ENCODE peak calls at places on chromosome 18, in nine cellular contexts. One of them, this sample, is unnamed.
A peak's percentile ranks its signal among the peaks of the same experiment; 100 is the strongest.

GRCh38 chr18:58785171-58785805 is 79.4 kb upstream of the ZNF532 start:
- DNase-seq in hepatocyte: peak; percentile 80
- DNase-seq in AG10803: peak; percentile 87
- DNase-seq in HFFc6: peak; percentile 91
- DNase-seq in adrenal gland: no peak
- DNase-seq in left ventricle myocardium inferior: no peak
- DNase-seq in CD4-positive, alpha-beta T cell: no peak
- DNase-seq in tibial artery: no peak
- DNase-seq in fibroblast of pulmonary artery: peak; percentile 79
- DNase-seq in this sample: no peak

GRCh38 chr18:55500316-55501086 is 87.5 kb downstream of the TCF4 start:
- DNase-seq in hepatocyte: no peak
- DNase-seq in AG10803: peak; percentile 90
- DNase-seq in HFFc6: peak; percentile 88
- DNase-seq in adrenal gland: no peak
- DNase-seq in left ventricle myocardium inferior: no peak
- DNase-seq in CD4-positive, alpha-beta T cell: no peak
- DNase-seq in tibial artery: no peak
- DNase-seq in fibroblast of pulmonary artery: peak; percentile 78
- DNase-seq in this sample: no peak

GRCh38 chr18:34352385-34353163 is 127.9 kb upstream of the NOL4 start:
- DNase-seq in hepatocyte: peak; percentile 16
- DNase-seq in AG10803: no peak
- DNase-seq in HFFc6: no peak
- DNase-seq in adrenal gland: no peak
- DNase-seq in left ventricle myocardium inferior: no peak
- DNase-seq in CD4-positive, alpha-beta T cell: no peak
- DNase-seq in tibial artery: no peak
- DNase-seq in fibroblast of pulmonary artery: peak; percentile 1
- DNase-seq in this sample: no peak

GRCh38 chr18:13366541-13366940 is 148.0 kb downstream of the LDLRAD4 start:
- DNase-seq in hepatocyte: peak; percentile 2
- DNase-seq in AG10803: no peak
- DNase-seq in HFFc6: no peak
- DNase-seq in adrenal gland: peak; percentile 34
- DNase-seq in left ventricle myocardium inferior: no peak
- DNase-seq in CD4-positive, alpha-beta T cell: no peak
- DNase-seq in tibial artery: no peak
- DNase-seq in fibroblast of pulmonary artery: no peak
- DNase-seq in this sample: no peak

GRCh38 chr18:58578321-58578720 is 50.6 kb downstream of the ALPK2 start:
- DNase-seq in hepatocyte: no peak
- DNase-seq in AG10803: peak; percentile 42
- DNase-seq in HFFc6: no peak
- DNase-seq in adrenal gland: no peak
- DNase-seq in left ventricle myocardium inferior: no peak
- DNase-seq in CD4-positive, alpha-beta T cell: no peak
- DNase-seq in tibial artery: no peak
- DNase-seq in fibroblast of pulmonary artery: no peak
- DNase-seq in this sample: no peak

GRCh38 chr18:51350081-51350480 is 152.6 kb upstream of the MEX3C start:
- DNase-seq in hepatocyte: no peak
- DNase-seq in AG10803: no peak
- DNase-seq in HFFc6: no peak
- DNase-seq in adrenal gland: no peak
- DNase-seq in left ventricle myocardium inferior: no peak
- DNase-seq in CD4-positive, alpha-beta T cell: no peak
- DNase-seq in tibial artery: no peak
- DNase-seq in fibroblast of pulmonary artery: no peak
- DNase-seq in this sample: no peak

GRCh38 chr18:2325308-2325849 is 245.9 kb downstream of the METTL4 start:
- DNase-seq in hepatocyte: peak; percentile 54
- DNase-seq in AG10803: no peak
- DNase-seq in HFFc6: peak; percentile 10
- DNase-seq in adrenal gland: no peak
- DNase-seq in left ventricle myocardium inferior: no peak
- DNase-seq in CD4-positive, alpha-beta T cell: no peak
- DNase-seq in tibial artery: no peak
- DNase-seq in fibroblast of pulmonary artery: peak; percentile 91
- DNase-seq in this sample: no peak

GRCh38 chr18:74895686-74896085 is 298.0 kb downstream of the ZNF407 start:
- DNase-seq in hepatocyte: no peak
- DNase-seq in AG10803: peak; percentile 9
- DNase-seq in HFFc6: no peak
- DNase-seq in adrenal gland: no peak
- DNase-seq in left ventricle myocardium inferior: no peak
- DNase-seq in CD4-positive, alpha-beta T cell: no peak
- DNase-seq in tibial artery: no peak
- DNase-seq in fibroblast of pulmonary artery: peak; percentile 35
- DNase-seq in this sample: no peak

GRCh38 chr18:47063070-47063469 is 27.6 kb upstream of the ELOA2 start:
- DNase-seq in hepatocyte: no peak
- DNase-seq in AG10803: no peak
- DNase-seq in HFFc6: no peak
- DNase-seq in adrenal gland: no peak
- DNase-seq in left ventricle myocardium inferior: no peak
- DNase-seq in CD4-positive, alpha-beta T cell: no peak
- DNase-seq in tibial artery: no peak
- DNase-seq in fibroblast of pulmonary artery: no peak
- DNase-seq in this sample: no peak

GRCh38 chr18:13608791-13609552 is 117.4 kb downstream of the FAM210A start:
- DNase-seq in hepatocyte: no peak
- DNase-seq in AG10803: no peak
- DNase-seq in HFFc6: no peak
- DNase-seq in adrenal gland: no peak
- DNase-seq in left ventricle myocardium inferior: no peak
- DNase-seq in CD4-positive, alpha-beta T cell: no peak
- DNase-seq in tibial artery: no peak
- DNase-seq in fibroblast of pulmonary artery: no peak
- DNase-seq in this sample: no peak

GRCh38 chr18:23619388-23619873 is 33.1 kb upstream of the NPC1 start:
- DNase-seq in hepatocyte: peak; percentile 64
- DNase-seq in AG10803: peak; percentile 23
- DNase-seq in HFFc6: no peak
- DNase-seq in adrenal gland: no peak
- DNase-seq in left ventricle myocardium inferior: peak; percentile 21
- DNase-seq in CD4-positive, alpha-beta T cell: no peak
- DNase-seq in tibial artery: no peak
- DNase-seq in fibroblast of pulmonary artery: no peak
- DNase-seq in this sample: peak; percentile 20

GRCh38 chr18:3525870-3526420 is 76.0 kb downstream of the TGIF1 start:
- DNase-seq in hepatocyte: no peak
- DNase-seq in AG10803: no peak
- DNase-seq in HFFc6: no peak
- DNase-seq in adrenal gland: no peak
- DNase-seq in left ventricle myocardium inferior: no peak
- DNase-seq in CD4-positive, alpha-beta T cell: no peak
- DNase-seq in tibial artery: no peak
- DNase-seq in fibroblast of pulmonary artery: no peak
- DNase-seq in this sample: peak; percentile 16

GRCh38 chr18:41681138-41681881 is 273.7 kb upstream of the PIK3C3 start:
- DNase-seq in hepatocyte: no peak
- DNase-seq in AG10803: no peak
- DNase-seq in HFFc6: no peak
- DNase-seq in adrenal gland: no peak
- DNase-seq in left ventricle myocardium inferior: no peak
- DNase-seq in CD4-positive, alpha-beta T cell: no peak
- DNase-seq in tibial artery: no peak
- DNase-seq in fibroblast of pulmonary artery: peak; percentile 28
- DNase-seq in this sample: no peak

GRCh38 chr18:135045-135444 is 23.3 kb upstream of the USP14 start:
- DNase-seq in hepatocyte: no peak
- DNase-seq in AG10803: no peak
- DNase-seq in HFFc6: no peak
- DNase-seq in adrenal gland: no peak
- DNase-seq in left ventricle myocardium inferior: no peak
- DNase-seq in CD4-positive, alpha-beta T cell: no peak
- DNase-seq in tibial artery: no peak
- DNase-seq in fibroblast of pulmonary artery: no peak
- DNase-seq in this sample: no peak

GRCh38 chr18:32893915-32894314 is 121.1 kb upstream of the KLHL14 start:
- DNase-seq in hepatocyte: no peak
- DNase-seq in AG10803: no peak
- DNase-seq in HFFc6: no peak
- DNase-seq in adrenal gland: no peak
- DNase-seq in left ventricle myocardium inferior: no peak
- DNase-seq in CD4-positive, alpha-beta T cell: no peak
- DNase-seq in tibial artery: no peak
- DNase-seq in fibroblast of pulmonary artery: no peak
- DNase-seq in this sample: no peak

GRCh38 chr18:75727479-75727878 is 300.0 kb upstream of the SMIM21 start:
- DNase-seq in hepatocyte: peak; percentile 35
- DNase-seq in AG10803: peak; percentile 21
- DNase-seq in HFFc6: no peak
- DNase-seq in adrenal gland: peak; percentile 63
- DNase-seq in left ventricle myocardium inferior: peak; percentile 36
- DNase-seq in CD4-positive, alpha-beta T cell: no peak
- DNase-seq in tibial artery: no peak
- DNase-seq in fibroblast of pulmonary artery: peak; percentile 29
- DNase-seq in this sample: no peak

DNA sequence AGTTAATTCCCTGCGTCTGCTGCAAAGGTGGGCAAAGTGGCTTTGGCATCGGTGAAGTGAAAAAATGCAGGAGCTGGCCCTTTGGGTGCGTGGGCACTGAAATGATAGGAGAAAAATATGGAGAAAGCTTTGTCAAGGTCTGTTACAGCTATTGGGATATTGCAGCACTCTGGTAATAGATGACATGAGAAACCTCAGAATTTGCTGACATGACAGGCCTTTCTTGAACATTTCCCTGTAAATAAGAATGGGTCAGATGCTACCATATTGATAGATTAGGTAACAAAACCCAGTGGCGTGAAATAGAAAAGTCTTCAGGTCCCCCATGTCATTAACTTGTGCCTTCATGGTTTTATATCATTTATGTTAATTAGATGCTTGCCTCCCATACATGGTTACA is 12.4 kb upstream of the DSG4 start:
- DNase-seq in hepatocyte: no peak
- DNase-seq in AG10803: no peak
- DNase-seq in HFFc6: no peak
- DNase-seq in adrenal gland: no peak
- DNase-seq in left ventricle myocardium inferior: no peak
- DNase-seq in CD4-positive, alpha-beta T cell: no peak
- DNase-seq in tibial artery: no peak
- DNase-seq in fibroblast of pulmonary artery: no peak
- DNase-seq in this sample: no peak
- TF ChIP-seq CTCF in hepatocyte: no peak
- TF ChIP-seq CTCF in AG10803: no peak
- TF ChIP-seq CTCF in HFFc6: no peak
- TF ChIP-seq CTCF in adrenal gland: no peak
- TF ChIP-seq CTCF in left ventricle myocardium inferior: no peak
- TF ChIP-seq CTCF in CD4-positive, alpha-beta T cell: no peak
- TF ChIP-seq CTCF in tibial artery: no peak
- TF ChIP-seq CTCF in fibroblast of pulmonary artery: no peak
- TF ChIP-seq CTCF in this sample: no peak

DNA sequence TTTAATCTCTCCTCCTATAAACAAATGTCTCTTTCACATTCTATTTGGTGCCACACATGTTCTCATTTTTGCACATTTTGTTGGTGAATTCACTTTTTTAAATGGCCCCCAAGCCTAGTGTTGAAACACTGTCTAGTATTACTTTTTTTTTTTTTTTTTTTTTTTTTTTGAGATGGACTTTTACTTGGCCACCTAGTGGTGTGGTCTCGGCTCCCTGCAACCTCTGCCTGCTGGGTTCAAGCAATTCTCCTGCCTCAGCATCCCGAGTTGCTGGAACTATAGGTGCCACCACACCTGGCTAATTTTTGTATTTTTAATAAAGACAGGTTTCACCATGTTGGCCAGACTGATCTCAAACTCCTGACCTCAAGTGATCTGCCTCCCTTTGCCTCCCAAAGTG is 273.8 kb upstream of the SLC14A2 start:
- DNase-seq in hepatocyte: no peak
- DNase-seq in AG10803: no peak
- DNase-seq in HFFc6: no peak
- DNase-seq in adrenal gland: no peak
- DNase-seq in left ventricle myocardium inferior: no peak
- DNase-seq in CD4-positive, alpha-beta T cell: no peak
- DNase-seq in tibial artery: no peak
- DNase-seq in fibroblast of pulmonary artery: no peak
- DNase-seq in this sample: no peak
- TF ChIP-seq CTCF in hepatocyte: no peak
- TF ChIP-seq CTCF in AG10803: no peak
- TF ChIP-seq CTCF in HFFc6: peak; percentile 54
- TF ChIP-seq CTCF in adrenal gland: no peak
- TF ChIP-seq CTCF in left ventricle myocardium inferior: no peak
- TF ChIP-seq CTCF in CD4-positive, alpha-beta T cell: no peak
- TF ChIP-seq CTCF in tibial artery: no peak
- TF ChIP-seq CTCF in fibroblast of pulmonary artery: no peak
- TF ChIP-seq CTCF in this sample: no peak

GRCh38 chr18:69469444-69469919 is 68.8 kb downstream of the DOK6 start:
- DNase-seq in hepatocyte: no peak
- DNase-seq in AG10803: no peak
- DNase-seq in HFFc6: no peak
- DNase-seq in adrenal gland: no peak
- DNase-seq in left ventricle myocardium inferior: no peak
- DNase-seq in CD4-positive, alpha-beta T cell: peak; percentile 9
- DNase-seq in tibial artery: no peak
- DNase-seq in fibroblast of pulmonary artery: no peak
- DNase-seq in this sample: no peak
- TF ChIP-seq CTCF in hepatocyte: peak; percentile 8
- TF ChIP-seq CTCF in AG10803: peak; percentile 14
- TF ChIP-seq CTCF in HFFc6: peak; percentile 26
- TF ChIP-seq CTCF in adrenal gland: peak; percentile 8
- TF ChIP-seq CTCF in left ventricle myocardium inferior: peak; percentile 23
- TF ChIP-seq CTCF in CD4-positive, alpha-beta T cell: peak; percentile 19
- TF ChIP-seq CTCF in tibial artery: no peak
- TF ChIP-seq CTCF in fibroblast of pulmonary artery: peak; percentile 11
- TF ChIP-seq CTCF in this sample: no peak

GRCh38 chr18:26864658-26865057 is 849 bp downstream of the AQP4 start:
- DNase-seq in hepatocyte: no peak
- DNase-seq in AG10803: no peak
- DNase-seq in HFFc6: no peak
- DNase-seq in adrenal gland: no peak
- DNase-seq in left ventricle myocardium inferior: no peak
- DNase-seq in CD4-positive, alpha-beta T cell: no peak
- DNase-seq in tibial artery: no peak
- DNase-seq in fibroblast of pulmonary artery: no peak
- DNase-seq in this sample: no peak

GRCh38 chr18:26863122-26863879 is 2.2 kb downstream of the AQP4 start:
- DNase-seq in hepatocyte: peak; percentile 64
- DNase-seq in AG10803: no peak
- DNase-seq in HFFc6: no peak
- DNase-seq in adrenal gland: peak; percentile 64
- DNase-seq in left ventricle myocardium inferior: peak; percentile 83
- DNase-seq in CD4-positive, alpha-beta T cell: no peak
- DNase-seq in tibial artery: no peak
- DNase-seq in fibroblast of pulmonary artery: no peak
- DNase-seq in this sample: no peak

GRCh38 chr18:26863921-26864497 is 1.5 kb downstream of the AQP4 start:
- DNase-seq in hepatocyte: no peak
- DNase-seq in AG10803: no peak
- DNase-seq in HFFc6: no peak
- DNase-seq in adrenal gland: no peak
- DNase-seq in left ventricle myocardium inferior: no peak
- DNase-seq in CD4-positive, alpha-beta T cell: no peak
- DNase-seq in tibial artery: no peak
- DNase-seq in fibroblast of pulmonary artery: no peak
- DNase-seq in this sample: no peak

GRCh38 chr18:26865557-26865956 is at the start of gene AQP4:
- DNase-seq in hepatocyte: no peak
- DNase-seq in AG10803: no peak
- DNase-seq in HFFc6: no peak
- DNase-seq in adrenal gland: no peak
- DNase-seq in left ventricle myocardium inferior: peak; percentile 45
- DNase-seq in CD4-positive, alpha-beta T cell: no peak
- DNase-seq in tibial artery: no peak
- DNase-seq in fibroblast of pulmonary artery: no peak
- DNase-seq in this sample: no peak

GRCh38 chr18:26862084-26862483 is 3.4 kb downstream of the AQP4 start:
- DNase-seq in hepatocyte: no peak
- DNase-seq in AG10803: no peak
- DNase-seq in HFFc6: no peak
- DNase-seq in adrenal gland: no peak
- DNase-seq in left ventricle myocardium inferior: no peak
- DNase-seq in CD4-positive, alpha-beta T cell: no peak
- DNase-seq in tibial artery: no peak
- DNase-seq in fibroblast of pulmonary artery: no peak
- DNase-seq in this sample: no peak
- TF ChIP-seq CTCF in hepatocyte: no peak
- TF ChIP-seq CTCF in AG10803: no peak
- TF ChIP-seq CTCF in HFFc6: no peak
- TF ChIP-seq CTCF in adrenal gland: no peak
- TF ChIP-seq CTCF in left ventricle myocardium inferior: no peak
- TF ChIP-seq CTCF in CD4-positive, alpha-beta T cell: no peak
- TF ChIP-seq CTCF in tibial artery: no peak
- TF ChIP-seq CTCF in fibroblast of pulmonary artery: no peak
- TF ChIP-seq CTCF in this sample: no peak

This sample was measured in natural killer cell.